ENCODE peak calls at places on chromosomes 3 and 15, in six cellular contexts. J is neural progenitor cell, Q is SJSA1, C is suprapubic skin, U is tibial artery, X is MM.1S. N is an unnamed sample.

GRCh38 chr3:52433328-52434060 is 11.4 kb downstream of the SEMA3G start:
- DNase-seq in U (no peak), Q (no peak), J (peak; percentile 69), X (no peak), C (peak; percentile 53), N (no peak)

GRCh38 chr3:13348671-13349396 is 71.3 kb downstream of the NUP210 start:
- DNase-seq in Q (no peak), C (no peak), X (no peak), J (peak; percentile 51), U (no peak), N (no peak)

GRCh38 chr3:160707187-160707789 is 30.3 kb downstream of the ARL14 start:
- DNase-seq in Q (no peak), C (no peak), X (peak; percentile 71), U (no peak), J (peak; percentile 73), N (no peak)

GRCh38 chr3:14143271-14143605 is 18.4 kb downstream of the TMEM43 start:
- DNase-seq in X (no peak), Q (no peak), J (no peak), C (no peak), U (no peak), N (no peak)

GRCh38 chr15:40582726-40583246 is 11.3 kb upstream of the KNL1 start:
- DNase-seq in X (no peak), C (no peak), J (no peak), Q (peak; percentile 34), U (no peak), N (no peak)

GRCh38 chr15:77983091-77983707 is 94.3 kb downstream of the TBC1D2B start:
- DNase-seq in Q (no peak), J (no peak), X (no peak), U (no peak), C (peak; percentile 53), N (no peak)

GRCh38 chr3:69865920-69866679 is 126.8 kb downstream of the MITF start:
- DNase-seq in Q (peak; percentile 54), U (no peak), J (peak; percentile 10), C (no peak), X (no peak), N (no peak)

GRCh38 chr3:127646501-127647046 is 17.6 kb downstream of the PODXL2 start:
- DNase-seq in Q (no peak), X (no peak), U (no peak), J (no peak), C (no peak), N (no peak)

GRCh38 chr3:36362973-36363372 is 17.3 kb upstream of the STAC start:
- DNase-seq in J (no peak), X (no peak), U (no peak), C (no peak), Q (peak; percentile 84), N (no peak)

GRCh38 chr3:42216820-42217416 is 49.1 kb downstream of the CCK start:
- DNase-seq in Q (no peak), X (no peak), C (no peak), U (no peak), J (no peak), N (no peak)

GRCh38 chr3:141556034-141556433 is 69.2 kb downstream of the RASA2 start:
- DNase-seq in U (no peak), X (no peak), C (no peak), J (no peak), Q (no peak), N (no peak)

GRCh38 chr3:110027446-110027845 is 690.1 kb upstream of the DPPA4 start:
- DNase-seq in C (no peak), X (no peak), Q (peak; percentile 1), U (no peak), J (no peak), N (no peak)

GRCh38 chr15:35713733-35714132 is 167.8 kb upstream of the DPH6 start:
- DNase-seq in C (no peak), J (no peak), U (no peak), X (no peak), Q (peak; percentile 50), N (no peak)

GRCh38 chr15:43370310-43370974 is 401 bp downstream of the ZSCAN29 start:
- DNase-seq in X (no peak), C (no peak), U (peak; percentile 22), J (peak; percentile 80), Q (no peak), N (no peak)

GRCh38 chr3:52366527-52366926 is 50.4 kb downstream of the DNAH1 start:
- DNase-seq in U (no peak), Q (no peak), C (no peak), X (no peak), J (no peak), N (no peak)

GRCh38 chr15:74587924-74588323 is 27.7 kb upstream of the CLK3 start:
- DNase-seq in U (no peak), Q (no peak), C (no peak), J (no peak), X (no peak), N (no peak)

GRCh38 chr3:104368760-104369159 is 997.9 kb upstream of the ALCAM start:
- DNase-seq in C (no peak), U (no peak), X (no peak), J (no peak), Q (no peak), N (no peak)

GRCh38 chr15:66284276-66284675 is 9.1 kb upstream of the DIS3L start:
- DNase-seq in C (no peak), X (no peak), Q (no peak), U (no peak), J (no peak), N (no peak)

GRCh38 chr3:117589454-117589853 is 879.9 kb downstream of the TUSC7 start:
- DNase-seq in U (no peak), C (no peak), X (peak; percentile 22), Q (no peak), J (peak; percentile 50), N (no peak)

GRCh38 chr15:39230205-39230916 is 350.5 kb upstream of the THBS1 start:
- DNase-seq in C (no peak), J (no peak), U (no peak), Q (no peak), X (no peak), N (no peak)

GRCh38 chr3:156816091-156816793 is 9.9 kb upstream of the LEKR1 start:
- DNase-seq in U (peak; percentile 21), X (no peak), C (peak; percentile 78), Q (no peak), J (peak; percentile 79), N (no peak)

GRCh38 chr3:193727089-193727488 is 134.1 kb downstream of the OPA1 start:
- DNase-seq in U (no peak), C (no peak), Q (no peak), X (no peak), J (no peak), N (no peak)

GRCh38 chr3:135329479-135329878 is 534.4 kb downstream of the EPHB1 start:
- DNase-seq in C (no peak), X (no peak), Q (no peak), J (no peak), U (no peak), N (no peak)

GRCh38 chr3:29186131-29186599 is 94.7 kb upstream of the RBMS3 start:
- DNase-seq in Q (peak; percentile 84), U (no peak), X (no peak), J (no peak), C (no peak), N (no peak)

GRCh38 chr3:34056951-34057390 is 258.5 kb downstream of the PDCD6IP start:
- DNase-seq in U (no peak), C (no peak), Q (no peak), J (no peak), X (peak; percentile 92), N (no peak)

GRCh38 chr15:39079296-39079834 is 501.5 kb upstream of the THBS1 start:
- DNase-seq in J (no peak), Q (peak; percentile 47), U (no peak), C (no peak), X (no peak), N (no peak)

GRCh38 chr3:64355473-64355872 is 130.2 kb upstream of the PRICKLE2 start:
- DNase-seq in Q (peak; percentile 21), U (no peak), J (peak; percentile 19), C (no peak), X (no peak), N (no peak)

GRCh38 chr3:3665546-3665945 is 133.7 kb upstream of the LRRN1 start:
- DNase-seq in J (no peak), Q (peak; percentile 5), U (no peak), C (no peak), X (no peak), N (no peak)
- H3K27me3 ChIP-seq in J (no peaks in the 10 kb centered on the region), Q (no peaks in the 10 kb centered on the region), U (no peaks in the 10 kb centered on the region), C (no peaks in the 10 kb centered on the region), X (no peaks in the 10 kb centered on the region), N (no peaks in the 10 kb centered on the region)

GRCh38 chr3:153215971-153216370 is 53.9 kb downstream of the RAP2B start:
- DNase-seq in U (no peak), X (no peak), J (no peak), Q (no peak), C (no peak), N (no peak)

GRCh38 chr3:153215497-153215896 is 53.5 kb downstream of the RAP2B start:
- DNase-seq in C (no peak), J (no peak), Q (no peak), U (no peak), X (no peak), N (no peak)

GRCh38 chr3:153221748-153222162 is 59.7 kb downstream of the RAP2B start:
- DNase-seq in J (no peak), C (no peak), U (peak; percentile 68), X (peak; percentile 98), Q (peak; percentile 83), N (peak; percentile 21)

GRCh38 chr3:153216928-153217327 is 54.9 kb downstream of the RAP2B start:
- DNase-seq in J (no peak), Q (no peak), X (no peak), C (no peak), U (no peak), N (no peak)

GRCh38 chr3:153219147-153219546 is 57.1 kb downstream of the RAP2B start:
- DNase-seq in U (no peak), Q (no peak), J (no peak), C (no peak), X (no peak), N (no peak)
- H3K4me1 ChIP-seq in U (no peaks in the 10 kb centered on the region), Q (peaks cover 20% of the 10 kb centered on the region), J (no peaks in the 10 kb centered on the region), C (peaks cover 29% of the 10 kb centered on the region), X (peaks cover 13% of the 10 kb centered on the region), N (peaks cover 28% of the 10 kb centered on the region)

GRCh38 chr3:101780661-101781060 is 1.6 kb downstream of the NXPE3 start:
- DNase-seq in X (peak; percentile 41), Q (peak; percentile 42), U (no peak), J (peak; percentile 9), C (no peak), N (no peak)
- H3K27ac ChIP-seq in X (peak overlapping the region; percentile 91), Q (peak overlapping the region; percentile 24), U (peak overlapping the region; percentile 91), J (no peak overlapping the region), C (no peak overlapping the region), N (peak overlapping the region; percentile 87)

GRCh38 chr3:116393199-116393598 is 52.1 kb downstream of the LSAMP start:
- DNase-seq in X (no peak), Q (no peak), C (no peak), U (no peak), J (no peak), N (no peak)
- H3K27me3 ChIP-seq in X (no peaks in the 10 kb centered on the region), Q (peaks cover 1% of the 10 kb centered on the region), C (no peaks in the 10 kb centered on the region), U (no peaks in the 10 kb centered on the region), J (no peaks in the 10 kb centered on the region), N (no peaks in the 10 kb centered on the region)